ENCODE peak calls at places on chromosome 17, in six cellular contexts. H is left cardiac atrium, W is amniotic stem cell, K is PC-3, G is anterior cingulate cortex, P is aorta. C is an unnamed sample.

GRCh38 chr17:17059301-17059890 is 17.1 kb downstream of the MPRIP start:
- DNase-seq in H (no peak), W (no peak), K (no peak), G (no peak), P (no peak), C (no peak)

GRCh38 chr17:67725232-67726206 is 7.8 kb downstream of the NOL11 start:
- DNase-seq in H (no peak), W (no peak), K (no peak), G (no peak), P (no peak), C (no peak)

GRCh38 chr17:77858291-77859034 is 100.0 kb upstream of the TNRC6C start:
- DNase-seq in H (peak), W (no peak), K (no peak), G (no peak), P (no peak), C (no peak)

GRCh38 chr17:5355416-5356129 is 63.9 kb downstream of the NUP88 start:
- DNase-seq in H (no peak), W (no peak), K (peak), G (no peak), P (no peak), C (no peak)

GRCh38 chr17:31319253-31319661 is 2.2 kb downstream of the EVI2A start:
- DNase-seq in H (no peak), W (no peak), K (no peak), G (no peak), P (no peak), C (peak)

GRCh38 chr17:77085916-77086432 is 54.8 kb upstream of the SEC14L1 start:
- DNase-seq in H (no peak), W (no peak), K (no peak), G (no peak), P (no peak), C (no peak)

GRCh38 chr17:34567665-34568064 is 11.7 kb upstream of the TMEM132E start:
- DNase-seq in H (no peak), W (no peak), K (no peak), G (no peak), P (no peak), C (no peak)

GRCh38 chr17:49372428-49372827 is 10.4 kb upstream of the ZNF652 start:
- DNase-seq in H (no peak), W (no peak), K (no peak), G (no peak), P (no peak), C (no peak)

GRCh38 chr17:82434216-82434565 is 15.8 kb upstream of the OGFOD3 start:
- DNase-seq in H (no peak), W (no peak), K (no peak), G (no peak), P (peak), C (no peak)

GRCh38 chr17:55343900-55344513 is 77.6 kb downstream of the MMD start:
- DNase-seq in H (no peak), W (no peak), K (no peak), G (no peak), P (no peak), C (no peak)

GRCh38 chr17:624341-624860 is 90.2 kb downstream of the VPS53 start:
- DNase-seq in H (no peak), W (no peak), K (no peak), G (no peak), P (no peak), C (no peak)

GRCh38 chr17:19274893-19275292 is 37.7 kb downstream of the EPN2 start:
- DNase-seq in H (no peak), W (no peak), K (no peak), G (no peak), P (peak), C (no peak)

GRCh38 chr17:42817866-42818265 is 6.2 kb downstream of the BECN1 start:
- DNase-seq in H (no peak), W (no peak), K (no peak), G (no peak), P (no peak), C (no peak)

GRCh38 chr17:58525239-58525638 is 10.8 kb upstream of the MTMR4 start:
- DNase-seq in H (peak), W (no peak), K (no peak), G (no peak), P (peak), C (no peak)

GRCh38 chr17:55795098-55795497 is 44.2 kb downstream of the PCTP start:
- DNase-seq in H (no peak), W (no peak), K (peak), G (no peak), P (no peak), C (no peak)

GRCh38 chr17:38751803-38752118 is 780 bp upstream of the PSMB3 start:
- DNase-seq in H (peak), W (peak), K (peak), G (peak), P (peak), C (peak)

GRCh38 chr17:36601303-36602029 is at the start of gene MRM1:
- DNase-seq in H (peak), W (peak), K (peak), G (peak), P (peak), C (peak)

GRCh38 chr17:57898487-57899311 is 48.9 kb upstream of the MRPS23 start:
- DNase-seq in H (peak), W (peak), K (no peak), G (peak), P (peak), C (no peak)

GRCh38 chr17:74453665-74454196 is 12.7 kb upstream of the CD300A start:
- DNase-seq in H (no peak), W (no peak), K (peak), G (no peak), P (no peak), C (no peak)

GRCh38 chr17:79943354-79944241 is 92.1 kb downstream of the TBC1D16 start:
- DNase-seq in H (peak), W (no peak), K (no peak), G (no peak), P (peak), C (no peak)

GRCh38 chr17:43961954-43962353 is 8.2 kb upstream of the PYY start:
- DNase-seq in H (no peak), W (no peak), K (peak), G (no peak), P (no peak), C (no peak)

GRCh38 chr17:50347087-50347893 is 1.4 kb downstream of the XYLT2 start:
- DNase-seq in H (no peak), W (no peak), K (no peak), G (no peak), P (no peak), C (no peak)

GRCh38 chr17:62616993-62617893 is 10.2 kb upstream of the MRC2 start:
- DNase-seq in H (no peak), W (no peak), K (no peak), G (no peak), P (no peak), C (no peak)

GRCh38 chr17:7885357-7886226 is 3.0 kb upstream of the CHD3 start:
- DNase-seq in H (peak), W (no peak), K (peak), G (no peak), P (peak), C (peak)

GRCh38 chr17:5780476-5780875 is 196.2 kb upstream of the NLRP1 start:
- DNase-seq in H (no peak), W (peak), K (peak), G (no peak), P (no peak), C (no peak)

GRCh38 chr17:19724501-19725420 is 8.4 kb upstream of the SLC47A2 start:
- DNase-seq in H (peak), W (no peak), K (no peak), G (no peak), P (peak), C (peak)

GRCh38 chr17:42502091-42502490 is 34.0 kb upstream of the NAGLU start:
- DNase-seq in H (no peak), W (no peak), K (no peak), G (no peak), P (no peak), C (no peak)

GRCh38 chr17:58330997-58331814 is 2.6 kb upstream of the TSPOAP1 start:
- DNase-seq in H (no peak), W (no peak), K (no peak), G (no peak), P (peak), C (peak)

GRCh38 chr17:11693284-11693683 is 95.0 kb downstream of the DNAH9 start:
- DNase-seq in H (no peak), W (no peak), K (no peak), G (no peak), P (no peak), C (no peak)

GRCh38 chr17:57947369-57947768 is 7.8 kb downstream of the CUEDC1 start:
- DNase-seq in H (no peak), W (no peak), K (no peak), G (no peak), P (no peak), C (no peak)

GRCh38 chr17:79707931-79708891 is 22.5 kb upstream of the ENPP7 start:
- DNase-seq in H (no peak), W (peak), K (peak), G (peak), P (no peak), C (peak)

GRCh38 chr17:46143827-46144236 is 49.4 kb downstream of the KANSL1 start:
- DNase-seq in H (no peak), W (no peak), K (no peak), G (no peak), P (no peak), C (no peak)

GRCh38 chr17:48207776-48208175 is 100.2 kb downstream of the SNX11 start:
- DNase-seq in H (no peak), W (no peak), K (no peak), G (no peak), P (no peak), C (no peak)

GRCh38 chr17:52383493-52384100 is 225.1 kb upstream of the CA10 start:
- DNase-seq in H (peak), W (no peak), K (peak), G (peak), P (no peak), C (peak)

GRCh38 chr17:1490643-1491405 is 1.7 kb downstream of the MYO1C start:
- DNase-seq in H (peak), W (no peak), K (peak), G (no peak), P (peak), C (peak)

GRCh38 chr17:51687887-51688286 is 427.5 kb downstream of the UTP18 start:
- DNase-seq in H (no peak), W (no peak), K (no peak), G (no peak), P (no peak), C (no peak)

GRCh38 chr17:48134912-48135480 is 27.4 kb downstream of the SNX11 start:
- DNase-seq in H (no peak), W (no peak), K (peak), G (no peak), P (no peak), C (no peak)

C was measured in stimulated activated naive CD8-positive, alpha-beta T cell treated with anti-CD3 and anti-CD28 coated beads, Interleukin-15, amount 100 ng/mL, for 72 hours.